ENCODE peak calls at places on chromosomes 3 and 15, in seven cellular contexts. Z, F, T, Y, Q, J and H are unnamed samples.

GRCh38 chr3:192835818-192836468 is 81.7 kb downstream of the MB21D2 start:
- DNase-seq in Y (no peak), T (no peak), Q (no peak), F (no peak), Z (no peak), J (no peak), H (peak; percentile 36)

GRCh38 chr3:158562674-158563073 is 8.3 kb upstream of the MLF1 start:
- DNase-seq in T (no peak), Z (no peak), Y (no peak), Q (no peak), J (no peak), F (no peak), H (no peak)

GRCh38 chr3:172904817-172905479 is 154.4 kb downstream of the ECT2 start:
- DNase-seq in J (no peak), F (no peak), T (no peak), Q (no peak), Z (no peak), Y (no peak), H (no peak)

GRCh38 chr15:71743861-71744382 is 66.4 kb upstream of the NR2E3 start:
- DNase-seq in F (no peak), T (no peak), J (peak; percentile 66), Z (no peak), Y (peak; percentile 39), Q (no peak), H (peak; percentile 45)

GRCh38 chr3:42019953-42020260 is 58.0 kb upstream of the ULK4 start:
- DNase-seq in J (no peak), Y (no peak), Q (no peak), F (no peak), Z (no peak), T (no peak), H (no peak)

GRCh38 chr3:8837172-8837571 is 67.8 kb upstream of the OXTR start:
- DNase-seq in Z (no peak), Y (no peak), F (no peak), T (no peak), J (peak; percentile 9), Q (no peak), H (no peak)

GRCh38 chr3:28575100-28575747 is 226.6 kb upstream of the AZI2 start:
- DNase-seq in Z (no peak), Y (no peak), J (no peak), T (no peak), Q (no peak), F (no peak), H (no peak)

GRCh38 chr3:31241533-31241932 is 291.2 kb upstream of the STT3B start:
- DNase-seq in T (no peak), F (no peak), Q (no peak), Z (no peak), Y (no peak), J (no peak), H (no peak)

GRCh38 chr15:92226020-92226612 is 167.6 kb upstream of the ST8SIA2 start:
- DNase-seq in Y (peak; percentile 25), T (peak; percentile 16), Q (no peak), F (no peak), J (peak; percentile 13), Z (no peak), H (peak; percentile 25)

GRCh38 chr3:136193273-136194043 is 2.7 kb downstream of the MSL2 start:
- DNase-seq in T (no peak), Q (no peak), Z (no peak), Y (no peak), J (no peak), F (no peak), H (peak; percentile 67)

DNA sequence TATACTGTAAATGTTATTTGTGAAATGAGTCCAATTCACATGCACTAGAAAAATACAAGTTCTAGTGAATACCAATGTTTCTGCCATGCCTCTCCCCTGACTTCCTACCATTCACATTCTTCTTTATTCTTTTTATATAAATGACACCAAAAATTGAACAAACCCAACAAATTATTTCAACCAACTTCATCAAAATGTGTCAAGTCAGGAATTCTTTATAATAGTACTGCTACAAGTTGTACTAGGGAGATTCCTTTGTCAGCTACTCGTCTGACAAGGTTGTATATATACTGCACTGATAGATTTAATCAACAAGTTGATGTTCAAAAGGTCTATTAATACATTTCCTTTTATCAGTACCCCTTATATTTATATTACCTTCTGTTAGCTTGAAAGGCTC is 3.0 kb downstream of the TBL1XR1 start:
- DNase-seq in F (no peak), Q (no peak), J (no peak), Y (no peak), T (no peak), Z (no peak), H (no peak)
- H3K4me3 ChIP-seq in F (peak overlapping the region; percentile 96), Q (peak overlapping the region; percentile 99), J (peak overlapping the region; percentile 93), Y (peak overlapping the region; percentile 98), T (no peak overlapping the region), Z (no peak overlapping the region), H (peak overlapping the region; percentile 99)

DNA sequence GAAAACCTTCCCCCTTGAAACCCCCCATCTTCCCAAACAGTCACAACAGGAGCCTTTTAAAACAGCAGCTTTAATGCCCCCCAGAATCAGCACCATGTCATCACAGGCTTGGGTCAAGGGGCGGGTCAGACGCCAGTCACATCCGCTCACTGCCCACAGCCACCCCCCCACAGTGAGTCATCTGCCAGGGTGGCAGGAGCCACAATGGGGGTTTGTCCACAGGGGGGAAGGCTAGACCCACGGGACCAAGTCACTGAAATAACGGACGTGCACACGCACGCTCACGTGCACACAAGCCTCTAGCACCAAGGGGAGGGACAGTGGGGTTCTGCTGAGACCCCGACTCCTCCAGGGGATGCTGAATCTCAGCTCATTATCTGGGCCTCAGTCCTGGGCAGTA is 441 bp upstream of the UCN2 start:
- DNase-seq in Y (peak; percentile 58), Q (no peak), T (peak; percentile 35), J (no peak), Z (no peak), F (peak; percentile 56), H (peak; percentile 96)
- TF ChIP-seq MAX in Y (no peak), Q (no peak), T (no peak), J (no peak), Z (no peak), F (no peak), H (peak; percentile 90)

DNA sequence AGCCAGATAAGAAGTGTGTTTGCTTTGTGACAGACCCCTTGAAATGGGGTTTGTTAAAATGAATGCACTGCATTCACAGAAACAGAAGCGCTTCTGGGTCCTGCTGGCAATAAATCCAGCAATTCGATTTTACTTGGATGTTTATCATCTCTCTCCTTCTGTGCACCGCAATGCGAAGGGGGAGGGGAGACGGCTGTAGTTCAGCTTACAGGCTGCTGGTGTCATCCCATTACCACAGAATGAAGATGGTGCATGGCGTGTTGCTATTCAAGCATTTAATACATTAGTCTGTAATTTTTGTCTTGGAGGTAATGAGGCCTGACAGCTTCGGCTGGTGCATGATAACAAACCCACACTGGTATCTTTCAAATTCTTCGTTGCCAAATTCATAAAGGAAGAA is 418.1 kb downstream of the OTOL1 start:
- DNase-seq in Y (peak; percentile 44), T (no peak), J (peak; percentile 0), Z (peak; percentile 7), Q (no peak), F (no peak), H (peak; percentile 4)
- TF ChIP-seq CTCF in Y (peak; percentile 79), T (peak; percentile 9), J (no peak), Z (peak; percentile 79), Q (peak; percentile 32), F (peak; percentile 13), H (no peak)

GRCh38 chr3:105806361-105806760 is 62.5 kb downstream of the CBLB start:
- DNase-seq in Q (no peak), Z (no peak), F (peak; percentile 16), J (peak; percentile 27), Y (peak; percentile 50), T (no peak), H (peak; percentile 78)
- H3K4me3 ChIP-seq in Q (no peak overlapping the region), Z (no peak overlapping the region), F (no peak overlapping the region), J (no peak overlapping the region), Y (no peak overlapping the region), T (no peak overlapping the region), H (no peak overlapping the region)

GRCh38 chr3:15801298-15801697 is 3.5 kb upstream of the ANKRD28 start:
- DNase-seq in T (no peak), F (no peak), Q (no peak), J (no peak), Z (no peak), Y (no peak), H (no peak)

GRCh38 chr3:15803913-15804312 is 6.1 kb upstream of the ANKRD28 start:
- DNase-seq in Q (no peak), T (no peak), J (no peak), Z (no peak), Y (no peak), F (no peak), H (no peak)

GRCh38 chr3:15800780-15801179 is 3.0 kb upstream of the ANKRD28 start:
- DNase-seq in T (no peak), Q (no peak), Y (no peak), J (no peak), F (no peak), Z (no peak), H (peak; percentile 23)

GRCh38 chr3:15805756-15806266 is 8.0 kb upstream of the ANKRD28 start:
- DNase-seq in Z (no peak), Q (peak; percentile 89), T (no peak), Y (no peak), F (no peak), J (peak; percentile 43), H (peak; percentile 87)

GRCh38 chr3:15804553-15805095 is 6.8 kb upstream of the ANKRD28 start:
- DNase-seq in J (peak; percentile 79), Z (no peak), Y (no peak), Q (peak; percentile 69), F (no peak), T (no peak), H (peak; percentile 65)
- TF ChIP-seq MAX in J (no peak), Z (no peak), Y (no peak), Q (no peak), F (no peak), T (no peak), H (no peak)

DNA sequence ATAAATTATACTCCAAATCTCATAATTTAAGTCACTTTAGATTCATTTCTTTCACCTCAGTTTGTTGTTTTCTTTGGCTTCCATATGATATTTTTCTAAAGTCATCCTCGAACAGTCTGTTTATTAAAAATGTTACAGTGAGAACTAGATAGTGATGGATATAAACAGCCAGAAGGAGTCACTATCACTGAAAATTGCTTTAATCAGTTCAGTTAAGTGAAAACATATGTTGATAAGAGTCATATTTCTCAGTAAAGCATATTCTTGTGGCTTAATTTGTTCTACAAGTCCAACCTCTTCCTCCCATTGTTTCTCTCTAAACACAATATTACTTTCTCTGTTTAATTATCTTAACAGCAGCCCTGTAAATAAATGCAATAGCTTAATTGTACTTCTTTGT is 427.5 kb upstream of the ALCAM start:
- DNase-seq in J (no peak), F (no peak), Q (no peak), T (no peak), Y (no peak), Z (no peak), H (no peak)
- TF ChIP-seq CTCF in J (no peak), F (no peak), Q (no peak), T (peak; percentile 9), Y (no peak), Z (no peak), H (no peak)